ENCODE peak calls at places on chromosomes 1 and 21, in eight cellular contexts. One of them, this sample, is unnamed.

GRCh38 chr1:211155040-211155439 is 21.1 kb upstream of the KCNH1 start:
- DNase-seq in ovary: no peak
- DNase-seq in HepG2: no peak
- DNase-seq in thyroid gland: no peak
- DNase-seq in A549: no peak
- DNase-seq in esophagus squamous epithelium: no peak
- DNase-seq in body of pancreas: no peak
- DNase-seq in transverse colon: no peak
- DNase-seq in this sample: no peak

GRCh38 chr1:117370071-117370470 is 2.8 kb downstream of the MAN1A2 start:
- DNase-seq in ovary: no peak
- DNase-seq in body of pancreas: no peak
- DNase-seq in esophagus squamous epithelium: no peak
- DNase-seq in HepG2: no peak
- DNase-seq in A549: no peak
- DNase-seq in transverse colon: no peak
- DNase-seq in thyroid gland: no peak
- DNase-seq in this sample: no peak

GRCh38 chr1:16254263-16254948 is 17.4 kb upstream of the CPLANE2 start:
- DNase-seq in ovary: no peak
- DNase-seq in body of pancreas: no peak
- DNase-seq in esophagus squamous epithelium: no peak
- DNase-seq in A549: no peak
- DNase-seq in HepG2: no peak
- DNase-seq in transverse colon: no peak
- DNase-seq in thyroid gland: no peak
- DNase-seq in this sample: no peak

GRCh38 chr1:36359383-36359782 is 26.3 kb downstream of the STK40 start:
- DNase-seq in thyroid gland: peak
- DNase-seq in A549: no peak
- DNase-seq in HepG2: no peak
- DNase-seq in ovary: no peak
- DNase-seq in body of pancreas: no peak
- DNase-seq in esophagus squamous epithelium: no peak
- DNase-seq in transverse colon: no peak
- DNase-seq in this sample: no peak

GRCh38 chr1:224616761-224617409 is 768 bp downstream of the CNIH3 start:
- DNase-seq in esophagus squamous epithelium: no peak
- DNase-seq in body of pancreas: no peak
- DNase-seq in transverse colon: no peak
- DNase-seq in HepG2: no peak
- DNase-seq in ovary: no peak
- DNase-seq in A549: no peak
- DNase-seq in thyroid gland: no peak
- DNase-seq in this sample: no peak

GRCh38 chr21:17468698-17469097 is 44.1 kb upstream of the CXADR start:
- DNase-seq in esophagus squamous epithelium: no peak
- DNase-seq in A549: no peak
- DNase-seq in HepG2: no peak
- DNase-seq in thyroid gland: no peak
- DNase-seq in ovary: no peak
- DNase-seq in transverse colon: no peak
- DNase-seq in body of pancreas: no peak
- DNase-seq in this sample: no peak

GRCh38 chr1:213715182-213715581 is 272.6 kb upstream of the PROX1 start:
- DNase-seq in body of pancreas: no peak
- DNase-seq in transverse colon: no peak
- DNase-seq in thyroid gland: no peak
- DNase-seq in esophagus squamous epithelium: no peak
- DNase-seq in ovary: no peak
- DNase-seq in HepG2: no peak
- DNase-seq in A549: no peak
- DNase-seq in this sample: no peak

GRCh38 chr1:82775402-82776000 is 974.8 kb downstream of the ADGRL2 start:
- DNase-seq in ovary: peak
- DNase-seq in thyroid gland: peak
- DNase-seq in esophagus squamous epithelium: no peak
- DNase-seq in HepG2: peak
- DNase-seq in transverse colon: peak
- DNase-seq in A549: peak
- DNase-seq in body of pancreas: peak
- DNase-seq in this sample: no peak

GRCh38 chr1:46747683-46748288 is 28.9 kb upstream of the EFCAB14 start:
- DNase-seq in ovary: no peak
- DNase-seq in body of pancreas: peak
- DNase-seq in transverse colon: peak
- DNase-seq in thyroid gland: peak
- DNase-seq in esophagus squamous epithelium: no peak
- DNase-seq in A549: peak
- DNase-seq in HepG2: peak
- DNase-seq in this sample: peak

GRCh38 chr1:75615664-75616435 is 4.9 kb upstream of the SLC44A5 start:
- DNase-seq in HepG2: no peak
- DNase-seq in transverse colon: peak
- DNase-seq in thyroid gland: peak
- DNase-seq in A549: no peak
- DNase-seq in body of pancreas: peak
- DNase-seq in ovary: peak
- DNase-seq in esophagus squamous epithelium: no peak
- DNase-seq in this sample: peak

GRCh38 chr1:147631839-147632238 is 38.5 kb downstream of the ACP6 start:
- DNase-seq in transverse colon: no peak
- DNase-seq in body of pancreas: no peak
- DNase-seq in ovary: no peak
- DNase-seq in A549: no peak
- DNase-seq in thyroid gland: no peak
- DNase-seq in HepG2: no peak
- DNase-seq in esophagus squamous epithelium: no peak
- DNase-seq in this sample: no peak

GRCh38 chr1:229509576-229509975 is 1.4 kb upstream of the NUP133 start:
- DNase-seq in esophagus squamous epithelium: no peak
- DNase-seq in thyroid gland: no peak
- DNase-seq in A549: peak
- DNase-seq in transverse colon: no peak
- DNase-seq in HepG2: peak
- DNase-seq in body of pancreas: no peak
- DNase-seq in ovary: no peak
- DNase-seq in this sample: no peak

GRCh38 chr1:39387452-39387851 is 104.0 kb upstream of the BMP8A start:
- DNase-seq in ovary: no peak
- DNase-seq in HepG2: peak
- DNase-seq in esophagus squamous epithelium: no peak
- DNase-seq in A549: peak
- DNase-seq in body of pancreas: no peak
- DNase-seq in transverse colon: no peak
- DNase-seq in thyroid gland: no peak
- DNase-seq in this sample: no peak

GRCh38 chr1:38858833-38859560 is 575 bp downstream of the RRAGC start:
- DNase-seq in HepG2: peak
- DNase-seq in body of pancreas: peak
- DNase-seq in ovary: peak
- DNase-seq in transverse colon: peak
- DNase-seq in A549: peak
- DNase-seq in esophagus squamous epithelium: no peak
- DNase-seq in thyroid gland: peak
- DNase-seq in this sample: peak

GRCh38 chr1:233326995-233327937 is at the start of gene MAP3K21:
- DNase-seq in HepG2: no peak
- DNase-seq in A549: peak
- DNase-seq in thyroid gland: peak
- DNase-seq in body of pancreas: peak
- DNase-seq in transverse colon: peak
- DNase-seq in esophagus squamous epithelium: peak
- DNase-seq in ovary: peak
- DNase-seq in this sample: peak

GRCh38 chr21:37546299-37546908 is 179.8 kb downstream of the DYRK1A start:
- DNase-seq in A549: no peak
- DNase-seq in body of pancreas: no peak
- DNase-seq in HepG2: no peak
- DNase-seq in ovary: no peak
- DNase-seq in thyroid gland: no peak
- DNase-seq in transverse colon: no peak
- DNase-seq in esophagus squamous epithelium: no peak
- DNase-seq in this sample: no peak

GRCh38 chr1:201760516-201760915 is 68.4 kb upstream of the IPO9 start:
- DNase-seq in ovary: no peak
- DNase-seq in HepG2: no peak
- DNase-seq in A549: no peak
- DNase-seq in body of pancreas: no peak
- DNase-seq in transverse colon: no peak
- DNase-seq in esophagus squamous epithelium: no peak
- DNase-seq in thyroid gland: no peak
- DNase-seq in this sample: no peak

GRCh38 chr21:15212214-15212613 is 147.4 kb upstream of the NRIP1 start:
- DNase-seq in body of pancreas: no peak
- DNase-seq in ovary: no peak
- DNase-seq in A549: no peak
- DNase-seq in HepG2: no peak
- DNase-seq in esophagus squamous epithelium: no peak
- DNase-seq in thyroid gland: no peak
- DNase-seq in transverse colon: no peak
- DNase-seq in this sample: no peak
- H3K27ac ChIP-seq in body of pancreas: no peak
- H3K27ac ChIP-seq in ovary: no peak
- H3K27ac ChIP-seq in A549: peak
- H3K27ac ChIP-seq in HepG2: peak
- H3K27ac ChIP-seq in esophagus squamous epithelium: no peak
- H3K27ac ChIP-seq in thyroid gland: no peak
- H3K27ac ChIP-seq in transverse colon: no peak
- H3K27ac ChIP-seq in this sample: no peak

DNA sequence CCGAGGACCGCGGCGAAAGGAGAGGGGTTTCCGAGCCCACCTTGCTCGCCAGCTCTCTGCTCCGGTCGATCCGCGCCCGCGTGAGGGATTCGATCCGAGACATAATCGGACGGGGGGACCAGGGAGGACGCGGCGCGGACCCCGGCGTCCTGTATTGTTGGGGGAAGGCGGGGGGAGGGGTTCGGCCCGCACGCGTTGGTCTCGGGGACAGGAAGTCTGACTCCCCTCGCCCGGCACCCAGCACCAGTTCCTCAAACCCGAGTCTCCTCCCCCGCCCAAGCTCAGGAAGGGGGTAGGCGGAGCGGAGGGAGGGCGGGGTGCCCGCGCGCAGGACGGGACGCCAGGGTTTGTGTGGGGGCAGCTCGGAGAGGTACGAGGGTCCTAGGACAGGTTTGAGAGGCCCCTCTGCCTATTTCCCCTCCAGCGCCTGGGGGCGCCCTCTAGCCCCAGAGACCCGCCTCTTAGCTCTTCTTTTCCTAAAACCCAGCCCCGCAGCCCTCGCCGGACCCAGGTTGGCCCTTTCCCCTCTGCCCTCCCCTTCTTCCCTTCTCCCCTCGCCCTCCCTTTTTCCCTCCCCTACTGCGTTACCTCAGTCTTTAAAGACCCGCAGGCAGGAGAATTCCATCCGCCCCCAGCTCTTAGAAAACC is at the start of gene ARHGEF2:
- DNase-seq in body of pancreas: peak
- DNase-seq in esophagus squamous epithelium: peak
- DNase-seq in transverse colon: peak
- DNase-seq in A549: peak
- DNase-seq in ovary: peak
- DNase-seq in HepG2: no peak
- DNase-seq in thyroid gland: peak
- DNase-seq in this sample: peak
- TF ChIP-seq POLR2A in body of pancreas: peak
- TF ChIP-seq POLR2A in esophagus squamous epithelium: no peak
- TF ChIP-seq POLR2A in transverse colon: peak
- TF ChIP-seq POLR2A in A549: peak
- TF ChIP-seq POLR2A in ovary: peak
- TF ChIP-seq POLR2A in HepG2: no peak
- TF ChIP-seq POLR2A in thyroid gland: no peak
- TF ChIP-seq POLR2A in this sample: peak

GRCh38 chr1:182684128-182684828 is at the start of gene RGS8:
- DNase-seq in thyroid gland: peak
- DNase-seq in body of pancreas: no peak
- DNase-seq in esophagus squamous epithelium: no peak
- DNase-seq in ovary: no peak
- DNase-seq in A549: no peak
- DNase-seq in HepG2: no peak
- DNase-seq in transverse colon: no peak
- DNase-seq in this sample: no peak
- H3K27ac ChIP-seq in thyroid gland: no peak
- H3K27ac ChIP-seq in body of pancreas: no peak
- H3K27ac ChIP-seq in esophagus squamous epithelium: no peak
- H3K27ac ChIP-seq in ovary: no peak
- H3K27ac ChIP-seq in A549: no peak
- H3K27ac ChIP-seq in HepG2: no peak
- H3K27ac ChIP-seq in transverse colon: no peak
- H3K27ac ChIP-seq in this sample: no peak

DNA sequence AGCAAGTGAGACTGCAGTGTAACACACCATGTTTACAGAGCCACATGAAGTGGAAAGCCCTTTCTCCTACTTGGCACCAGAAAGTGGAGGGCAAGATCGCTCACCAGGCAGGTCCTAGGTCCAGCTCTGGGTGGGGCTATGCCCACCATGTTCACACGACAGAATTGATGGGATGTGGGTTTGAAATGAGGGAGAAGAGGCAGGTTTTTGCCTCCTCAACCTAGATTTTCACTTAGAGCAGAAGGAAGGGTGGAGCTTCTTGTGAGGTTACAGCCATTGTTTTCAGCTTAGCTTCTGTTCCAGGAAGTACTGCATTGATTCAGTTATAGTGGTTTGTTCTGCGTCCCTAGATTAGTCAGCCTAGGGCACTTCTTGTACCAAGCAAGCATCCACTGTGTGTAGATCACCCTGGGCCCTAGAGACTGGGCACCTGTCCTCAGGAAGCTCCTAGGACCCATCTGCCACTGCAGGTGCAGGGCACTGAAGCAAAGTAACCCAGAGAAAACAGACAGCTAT is 2.3 kb downstream of the CD53 start:
- DNase-seq in HepG2: no peak
- DNase-seq in A549: no peak
- DNase-seq in thyroid gland: peak
- DNase-seq in transverse colon: peak
- DNase-seq in esophagus squamous epithelium: no peak
- DNase-seq in body of pancreas: peak
- DNase-seq in ovary: no peak
- DNase-seq in this sample: no peak
- TF ChIP-seq POLR2A in HepG2: no peak
- TF ChIP-seq POLR2A in A549: no peak
- TF ChIP-seq POLR2A in thyroid gland: no peak
- TF ChIP-seq POLR2A in transverse colon: peak
- TF ChIP-seq POLR2A in esophagus squamous epithelium: no peak
- TF ChIP-seq POLR2A in body of pancreas: no peak
- TF ChIP-seq POLR2A in ovary: no peak
- TF ChIP-seq POLR2A in this sample: no peak